ENCODE peak calls at places on chromosomes 5 and 9, in ten cellular contexts. W, H, R, E, S, A, U, J, F and G are unnamed samples.

GRCh38 chr5:134086943-134087305 is 27.6 kb upstream of the TCF7 start:
- DNase-seq in W (no peak), H (no peak), R (no peak), E (no peak), S (no peak), A (no peak), U (no peak), J (no peak), F (no peak), G (no peak)

GRCh38 chr5:59709833-59710232 is 183.7 kb downstream of the PDE4D start:
- DNase-seq in W (no peak), H (no peak), R (no peak), E (peak), S (peak), A (peak), U (no peak), J (no peak), F (no peak), G (no peak)

GRCh38 chr9:8186553-8186952 is 387.0 kb upstream of the DMAC1 start:
- DNase-seq in W (no peak), H (no peak), R (no peak), E (no peak), S (no peak), A (no peak), U (no peak), J (no peak), F (no peak), G (no peak)

GRCh38 chr9:92165472-92165871 is 50.3 kb upstream of the SPTLC1 start:
- DNase-seq in W (no peak), H (no peak), R (no peak), E (no peak), S (no peak), A (no peak), U (no peak), J (no peak), F (no peak), G (no peak)

GRCh38 chr9:110081395-110081794 is 126.6 kb downstream of the C9orf152 start:
- DNase-seq in W (peak), H (no peak), R (peak), E (no peak), S (peak), A (peak), U (no peak), J (no peak), F (no peak), G (no peak)

GRCh38 chr5:167284491-167284890 is 1007.0 kb upstream of the WWC1 start:
- DNase-seq in W (no peak), H (no peak), R (no peak), E (peak), S (peak), A (peak), U (no peak), J (no peak), F (no peak), G (no peak)

GRCh38 chr9:73270967-73271722 is 119.5 kb downstream of the ANXA1 start:
- DNase-seq in W (no peak), H (no peak), R (no peak), E (peak), S (peak), A (peak), U (no peak), J (no peak), F (no peak), G (no peak)

GRCh38 chr5:31361906-31362900 is 168.7 kb downstream of the CDH6 start:
- DNase-seq in W (no peak), H (no peak), R (no peak), E (no peak), S (peak), A (no peak), U (no peak), J (no peak), F (no peak), G (no peak)

GRCh38 chr5:9431496-9432258 is 114.2 kb downstream of the SEMA5A start:
- DNase-seq in W (no peak), H (peak), R (no peak), E (no peak), S (peak), A (peak), U (no peak), J (no peak), F (no peak), G (no peak)

GRCh38 chr9:133552236-133552635 is 17.7 kb downstream of the ADAMTSL2 start:
- DNase-seq in W (no peak), H (no peak), R (no peak), E (no peak), S (no peak), A (no peak), U (no peak), J (no peak), F (no peak), G (no peak)

GRCh38 chr9:120619751-120620655 is 40.0 kb upstream of the CDK5RAP2 start:
- DNase-seq in W (peak), H (peak), R (peak), E (peak), S (peak), A (peak), U (no peak), J (peak), F (peak), G (peak)